ENCODE peak calls at places on chromosomes 7 and 10, in four cellular contexts. X is IMR-90, L is GM12878, Z is A549. K is an unnamed sample.

GRCh38 chr10:22647244-22647643 is 67.1 kb downstream of the PIP4K2A start:
- DNase-seq in X (no peak), L (no peak), Z (no peak), K (no peak)

GRCh38 chr7:132049462-132050304 is 493.3 kb upstream of the PODXL start:
- DNase-seq in X (peak; percentile 17), L (no peak), Z (peak; percentile 37), K (peak; percentile 65)

GRCh38 chr10:54866666-54867065 is 65.6 kb upstream of the PCDH15 start:
- DNase-seq in X (no peak), L (no peak), Z (no peak), K (no peak)

GRCh38 chr10:77045046-77045445 is 592.6 kb downstream of the KCNMA1 start:
- DNase-seq in X (no peak), L (no peak), Z (no peak), K (no peak)

GRCh38 chr10:33520223-33520622 is 185.8 kb upstream of the NRP1 start:
- DNase-seq in X (no peak), L (no peak), Z (no peak), K (no peak)

GRCh38 chr10:43225004-43225786 is 41.7 kb downstream of the RASGEF1A start:
- DNase-seq in X (no peak), L (no peak), Z (no peak), K (no peak)

GRCh38 chr7:131211500-131211899 is 116.2 kb upstream of the MKLN1 start:
- DNase-seq in X (no peak), L (no peak), Z (no peak), K (no peak)

GRCh38 chr7:108613147-108613948 is 43.7 kb downstream of the DNAJB9 start:
- DNase-seq in X (peak; percentile 25), L (no peak), Z (peak; percentile 27), K (peak; percentile 57)

GRCh38 chr7:124662937-124663336 is 102.7 kb downstream of the GPR37 start:
- DNase-seq in X (no peak), L (no peak), Z (no peak), K (no peak)

GRCh38 chr10:88110822-88111221 is 247.4 kb downstream of the PTEN start:
- DNase-seq in X (peak; percentile 31), L (no peak), Z (no peak), K (no peak)

GRCh38 chr7:67618569-67619543 is 622.2 kb downstream of the TYW1 start:
- DNase-seq in X (no peak), L (no peak), Z (no peak), K (no peak)

GRCh38 chr10:49609283-49610014 is 661 bp upstream of the SLC18A3 start:
- DNase-seq in X (no peak), L (no peak), Z (no peak), K (no peak)

GRCh38 chr10:98361131-98361633 is 53.8 kb downstream of the PYROXD2 start:
- DNase-seq in X (peak; percentile 100), L (peak; percentile 68), Z (no peak), K (peak; percentile 85)

GRCh38 chr7:42611529-42611928 is 300.3 kb downstream of the C7orf25 start:
- DNase-seq in X (no peak), L (no peak), Z (no peak), K (no peak)

GRCh38 chr10:47104786-47105385 is 193.7 kb downstream of the PTPN20 start:
- DNase-seq in X (peak; percentile 3), L (no peak), Z (no peak), K (no peak)

GRCh38 chr10:119306964-119307363 is 99.6 kb downstream of the GRK5 start:
- DNase-seq in X (peak; percentile 42), L (no peak), Z (no peak), K (no peak)

GRCh38 chr10:30358206-30358605 is 9.1 kb upstream of the MTPAP start:
- DNase-seq in X (no peak), L (no peak), Z (no peak), K (no peak)

GRCh38 chr10:108567899-108568752 is 1355.2 kb downstream of the XPNPEP1 start:
- DNase-seq in X (no peak), L (no peak), Z (no peak), K (no peak)

GRCh38 chr7:99244942-99245341 is 27.7 kb upstream of the MYH16 start:
- DNase-seq in X (peak; percentile 67), L (no peak), Z (no peak), K (no peak)

GRCh38 chr10:77357611-77358010 is 280.0 kb downstream of the KCNMA1 start:
- DNase-seq in X (peak; percentile 85), L (no peak), Z (peak; percentile 57), K (no peak)

GRCh38 chr10:124641282-124642075 is 102.7 kb downstream of the FAM53B start:
- DNase-seq in X (peak; percentile 62), L (peak; percentile 32), Z (no peak), K (peak; percentile 57)

GRCh38 chr10:49667991-49668390 is 11.5 kb upstream of the C10orf53 start:
- DNase-seq in X (no peak), L (no peak), Z (no peak), K (no peak)

GRCh38 chr7:17371656-17372524 is 73.4 kb downstream of the AHR start:
- DNase-seq in X (peak; percentile 99), L (no peak), Z (peak; percentile 77), K (no peak)

GRCh38 chr7:45240187-45240776 is 82.7 kb downstream of the RAMP3 start:
- DNase-seq in X (no peak), L (no peak), Z (no peak), K (peak; percentile 22)

GRCh38 chr7:50446542-50446960 is 3.6 kb downstream of the FIGNL1 start:
- DNase-seq in X (peak; percentile 76), L (peak; percentile 62), Z (no peak), K (no peak)

GRCh38 chr7:51340029-51340838 is 23.6 kb upstream of the COBL start:
- DNase-seq in X (no peak), L (no peak), Z (no peak), K (no peak)

GRCh38 chr10:17128261-17128660 is 1.4 kb downstream of the CUBN start:
- DNase-seq in X (no peak), L (no peak), Z (no peak), K (no peak)

GRCh38 chr7:68789597-68789996 is 808.7 kb upstream of the AUTS2 start:
- DNase-seq in X (no peak), L (no peak), Z (no peak), K (no peak)

GRCh38 chr7:134327896-134328295 is 11.2 kb upstream of the SLC35B4 start:
- DNase-seq in X (peak; percentile 56), L (peak; percentile 42), Z (peak; percentile 71), K (peak; percentile 87)

GRCh38 chr10:86257683-86258082 is 108.9 kb downstream of the GRID1 start:
- DNase-seq in X (no peak), L (no peak), Z (no peak), K (no peak)

GRCh38 chr10:34808789-34809745 is 6.0 kb downstream of the PARD3 start:
- DNase-seq in X (peak; percentile 43), L (no peak), Z (no peak), K (no peak)

GRCh38 chr10:122422266-122422980 is 32.0 kb upstream of the ARMS2 start:
- DNase-seq in X (no peak), L (no peak), Z (no peak), K (no peak)

DNA sequence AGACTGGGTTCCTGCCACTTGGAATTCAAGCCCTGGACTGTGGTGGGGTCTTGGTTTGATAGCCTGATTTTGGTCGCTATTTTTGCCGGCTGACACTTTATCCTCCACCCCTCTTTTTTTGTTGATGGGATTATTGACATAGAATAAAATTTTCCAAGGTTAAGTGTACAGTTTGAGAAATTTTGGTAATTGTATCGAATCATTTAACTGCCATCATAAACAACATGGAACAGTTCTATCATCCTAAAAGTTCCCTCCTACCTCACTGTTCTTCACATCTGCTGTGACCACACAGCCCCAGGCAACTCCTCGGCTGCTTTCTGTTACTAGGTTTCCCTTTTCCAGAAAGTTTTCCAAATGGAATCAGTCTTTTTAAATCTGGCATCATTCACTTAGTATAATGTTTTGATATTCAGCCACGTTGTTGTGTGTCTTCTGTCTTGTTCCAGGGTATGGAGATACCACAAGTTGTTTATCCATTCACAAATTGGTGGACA is 50.6 kb upstream of the STEAP1B start:
- DNase-seq in X (no peak), L (no peak), Z (no peak), K (no peak)
- TF ChIP-seq SMC3 in X (no peak), L (no peak), Z (peak; percentile 2), K (no peak)

GRCh38 chr7:12210179-12211053 is 678 bp upstream of the TMEM106B start:
- DNase-seq in X (peak; percentile 8), L (no peak), Z (peak; percentile 31), K (peak; percentile 19)
- TF ChIP-seq ELK1 in X (no peak), L (no peak), Z (no peak), K (no peak)

GRCh38 chr7:151088856-151089699 is 2.8 kb downstream of the AGAP3 start:
- DNase-seq in X (peak; percentile 76), L (no peak), Z (no peak), K (no peak)
- TF ChIP-seq SMC3 in X (no peak), L (no peak), Z (no peak), K (no peak)

DNA sequence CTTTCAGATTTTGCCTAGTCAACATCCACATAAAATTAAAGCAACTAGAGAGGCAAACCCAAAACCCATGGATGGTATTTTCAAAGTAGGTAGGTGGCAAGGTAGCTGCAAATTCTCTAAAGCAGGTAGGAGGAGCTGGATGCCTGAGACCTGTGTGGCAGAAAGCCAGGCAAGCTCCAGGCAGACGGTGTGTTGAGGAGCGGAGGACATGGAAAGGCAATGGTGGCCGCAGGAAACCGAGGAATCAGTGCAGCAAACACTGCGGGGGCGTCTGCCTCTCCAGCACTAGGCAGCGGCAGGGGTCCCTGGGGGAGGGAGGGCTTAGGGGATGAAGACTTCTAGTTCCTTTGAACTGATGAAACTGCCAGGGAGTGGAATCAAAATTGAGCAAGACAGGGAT is 101.3 kb downstream of the GALNT11 start:
- DNase-seq in X (no peak), L (no peak), Z (no peak), K (no peak)
- TF ChIP-seq ELK1 in X (no peak), L (no peak), Z (no peak), K (no peak)

GRCh38 chr7:18408868-18409267 is 86.7 kb upstream of the HDAC9 start:
- DNase-seq in X (no peak), L (no peak), Z (no peak), K (no peak)

GRCh38 chr7:18405731-18406130 is 89.8 kb upstream of the HDAC9 start:
- DNase-seq in X (no peak), L (no peak), Z (no peak), K (no peak)

GRCh38 chr7:18413447-18413846 is 82.1 kb upstream of the HDAC9 start:
- DNase-seq in X (no peak), L (no peak), Z (no peak), K (no peak)

GRCh38 chr7:18407385-18407784 is 88.2 kb upstream of the HDAC9 start:
- DNase-seq in X (no peak), L (no peak), Z (no peak), K (no peak)

DNA sequence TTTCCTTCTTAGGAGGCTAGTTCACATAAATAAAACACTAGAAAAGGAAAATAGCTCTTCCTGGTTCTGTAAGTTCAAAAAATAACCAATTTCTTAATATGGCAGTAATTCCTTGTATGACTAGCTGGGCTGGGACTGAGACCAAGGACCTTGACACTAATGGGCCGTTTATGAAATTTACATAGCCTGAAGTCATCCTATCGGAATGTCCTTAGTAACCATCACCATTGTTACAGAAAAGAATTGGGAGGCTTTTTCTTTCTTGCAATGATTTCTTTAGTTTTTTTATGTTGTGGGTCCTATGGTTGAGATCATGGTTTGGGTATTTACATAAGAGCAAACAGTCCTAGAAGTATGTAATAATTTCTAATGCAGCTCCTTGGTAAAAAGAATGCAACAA is 87.1 kb upstream of the HDAC9 start:
- DNase-seq in X (peak; percentile 90), L (no peak), Z (no peak), K (no peak)
- TF ChIP-seq SMC3 in X (no peak), L (no peak), Z (no peak), K (no peak)

K was measured in K562.